ENCODE peak calls at places on chromosomes 3 and 15, in five cellular contexts. Y is psoas muscle, F is esophagus squamous epithelium, E is MM.1S, O is mucosa of descending colon. M is an unnamed sample.

GRCh38 chr15:58147151-58147550 is 9.0 kb downstream of the AQP9 start:
- DNase-seq in F (no peak), Y (no peak), O (no peak), E (no peak), M (no peak)

GRCh38 chr3:185823280-185824044 is 1.4 kb downstream of the IGF2BP2 start:
- DNase-seq in E (peak; percentile 52), O (peak; percentile 69), F (no peak), Y (peak; percentile 22), M (peak; percentile 76)

GRCh38 chr3:190306513-190307163 is 15.6 kb downstream of the CLDN1 start:
- DNase-seq in E (no peak), Y (peak; percentile 12), O (no peak), F (no peak), M (no peak)

GRCh38 chr3:52873433-52874159 is 23.8 kb downstream of the STIMATE start:
- DNase-seq in Y (no peak), E (no peak), O (no peak), F (no peak), M (no peak)

GRCh38 chr15:78574944-78575343 is 9.6 kb downstream of the CHRNA5 start:
- DNase-seq in F (no peak), E (no peak), Y (no peak), O (no peak), M (no peak)

GRCh38 chr3:184965639-184966430 is 153.9 kb downstream of the VPS8 start:
- DNase-seq in F (no peak), E (no peak), O (no peak), Y (no peak), M (no peak)

GRCh38 chr3:195751584-195751983 is 30.8 kb downstream of the MUC20 start:
- DNase-seq in O (no peak), F (no peak), Y (no peak), E (no peak), M (no peak)

GRCh38 chr3:16383864-16384263 is 118.9 kb downstream of the OXNAD1 start:
- DNase-seq in E (no peak), Y (no peak), O (no peak), F (no peak), M (no peak)

GRCh38 chr15:22851513-22851912 is 13.0 kb downstream of the NIPA2 start:
- DNase-seq in F (no peak), E (no peak), O (no peak), Y (no peak), M (no peak)

GRCh38 chr3:14124223-14124614 is 451 bp downstream of the CHCHD4 start:
- DNase-seq in O (peak; percentile 81), E (peak; percentile 84), F (no peak), Y (peak; percentile 71), M (peak; percentile 82)

GRCh38 chr3:83567935-83568334 is 1390.9 kb upstream of the CADM2 start:
- DNase-seq in Y (no peak), O (no peak), E (no peak), F (no peak), M (no peak)

GRCh38 chr3:38029400-38030125 is at the start of gene PLCD1:
- DNase-seq in Y (peak; percentile 81), O (peak; percentile 85), E (no peak), F (no peak), M (peak; percentile 85)

GRCh38 chr3:159786489-159787181 is 202.0 kb upstream of the IL12A start:
- DNase-seq in F (no peak), E (no peak), O (no peak), Y (no peak), M (no peak)

GRCh38 chr15:57680021-57680420 is 26.5 kb upstream of the POLR2M start:
- DNase-seq in O (no peak), F (no peak), Y (no peak), E (no peak), M (no peak)

GRCh38 chr3:136621628-136622027 is 130.6 kb downstream of the STAG1 start:
- DNase-seq in F (no peak), O (no peak), Y (no peak), E (no peak), M (no peak)

GRCh38 chr15:77419050-77419835 is 661 bp downstream of the PEAK1 start:
- DNase-seq in E (peak; percentile 34), O (peak; percentile 73), F (no peak), Y (peak; percentile 54), M (peak; percentile 60)

GRCh38 chr3:2352134-2352762 is 253.6 kb downstream of the CNTN4 start:
- DNase-seq in F (no peak), Y (no peak), O (no peak), E (no peak), M (peak; percentile 55)

GRCh38 chr3:171834461-171834801 is 8.7 kb upstream of the TMEM212 start:
- DNase-seq in Y (no peak), E (no peak), F (no peak), O (no peak), M (no peak)

GRCh38 chr15:68629519-68630204 is 50.9 kb downstream of the CORO2B start:
- DNase-seq in F (no peak), E (no peak), Y (no peak), O (no peak), M (no peak)

GRCh38 chr15:40633178-40633577 is 39.1 kb downstream of the KNL1 start:
- DNase-seq in F (no peak), O (no peak), E (no peak), Y (no peak), M (no peak)

GRCh38 chr3:161372321-161373260 is 1.3 kb upstream of the SPTSSB start:
- DNase-seq in Y (no peak), O (peak; percentile 47), F (no peak), E (no peak), M (peak; percentile 25)

GRCh38 chr15:79060175-79060574 is 30.4 kb downstream of the RASGRF1 start:
- DNase-seq in Y (no peak), F (no peak), O (no peak), E (no peak), M (no peak)

GRCh38 chr3:19702416-19703078 is 231.5 kb downstream of the EFHB start:
- DNase-seq in Y (no peak), O (peak; percentile 42), F (no peak), E (no peak), M (no peak)

GRCh38 chr15:80906159-80906775 is 83.4 kb downstream of the MESD start:
- DNase-seq in F (no peak), O (no peak), E (no peak), Y (peak; percentile 47), M (no peak)

GRCh38 chr3:32392530-32393302 is 1.1 kb downstream of the CMTM7 start:
- DNase-seq in F (no peak), Y (peak; percentile 49), O (no peak), E (no peak), M (peak; percentile 71)

GRCh38 chr3:129845956-129846355 is 47.6 kb downstream of the TMCC1 start:
- DNase-seq in F (no peak), Y (no peak), O (no peak), E (no peak), M (no peak)
- H3K4me3 ChIP-seq in F (no peak overlapping the region), Y (no peak overlapping the region), O (no peak overlapping the region), E (no peak overlapping the region), M (no peak overlapping the region)

GRCh38 chr3:138673641-138674040 is 65.1 kb downstream of the FAIM start:
- DNase-seq in O (no peak), E (no peak), Y (no peak), F (no peak), M (no peak)

GRCh38 chr3:138670409-138670808 is 61.8 kb downstream of the FAIM start:
- DNase-seq in O (no peak), E (no peak), Y (no peak), F (no peak), M (no peak)

DNA sequence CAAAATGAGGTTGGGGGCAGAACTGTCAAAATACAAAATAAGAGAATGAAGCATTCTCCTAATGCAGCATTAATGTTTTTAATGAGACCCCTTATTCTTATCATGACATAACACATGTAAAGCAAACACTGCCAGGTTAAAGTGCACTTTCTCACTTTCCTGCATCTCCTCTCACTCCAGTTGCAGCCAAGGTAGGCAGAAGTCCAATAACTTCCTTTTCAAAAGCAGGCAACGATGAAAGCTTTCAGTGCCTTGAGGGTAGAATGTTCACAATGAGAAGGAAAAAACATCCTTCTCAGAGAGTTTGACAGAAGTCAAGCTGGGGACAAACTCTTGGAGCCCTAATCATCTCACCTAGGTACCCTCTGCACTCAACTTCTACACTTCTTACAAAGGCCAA is 59.5 kb downstream of the FAIM start:
- DNase-seq in F (no peak), Y (no peak), E (no peak), O (no peak), M (no peak)
- H3K36me3 ChIP-seq in F (no peaks in the 10 kb centered on the region), Y (peaks cover 4% of the 10 kb centered on the region), E (no peaks in the 10 kb centered on the region), O (peaks cover 10% of the 10 kb centered on the region), M (peaks cover 17% of the 10 kb centered on the region)

GRCh38 chr3:119808843-119809242 is 26.9 kb downstream of the NR1I2 start:
- DNase-seq in O (no peak), F (no peak), E (no peak), Y (no peak), M (no peak)

GRCh38 chr3:119810018-119810435 is 28.1 kb downstream of the NR1I2 start:
- DNase-seq in F (peak; percentile 10), E (peak; percentile 27), O (no peak), Y (peak; percentile 37), M (peak; percentile 34)

GRCh38 chr3:119812491-119813058 is 30.7 kb downstream of the NR1I2 start:
- DNase-seq in O (no peak), E (no peak), F (no peak), Y (no peak), M (peak; percentile 50)

GRCh38 chr3:119809249-119810017 is 27.5 kb downstream of the NR1I2 start:
- DNase-seq in E (no peak), F (no peak), Y (no peak), O (no peak), M (no peak)

DNA sequence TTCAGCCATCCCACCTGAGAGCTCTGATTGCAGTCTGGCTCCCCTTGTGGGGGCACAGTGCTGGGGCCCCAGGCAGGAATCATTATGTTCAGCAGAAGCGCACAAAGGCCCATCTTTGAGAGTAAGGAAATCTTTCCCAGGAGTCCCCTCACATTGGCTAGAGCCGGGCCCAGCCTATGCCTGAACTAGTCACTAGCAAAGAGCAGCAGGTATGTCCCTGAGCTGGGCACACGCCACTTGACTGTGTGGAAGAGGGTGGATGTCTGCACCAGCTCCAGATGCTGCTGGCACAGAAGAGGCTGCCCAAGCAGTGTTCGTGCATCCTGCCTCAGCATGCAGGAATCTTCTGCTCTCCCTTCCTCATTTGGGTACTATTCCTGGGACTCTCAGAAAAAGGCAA is 26.3 kb downstream of the NR1I2 start:
- DNase-seq in O (no peak), F (no peak), E (no peak), Y (no peak), M (no peak)
- TF ChIP-seq CTCF in O (no peak), F (no peak), E (no peak), Y (no peak), M (no peak)

GRCh38 chr3:49121244-49121671 is 635 bp upstream of the USP19 start:
- DNase-seq in E (no peak), O (no peak), F (no peak), Y (no peak), M (no peak)
- H3K4me3 ChIP-seq in E (peak overlapping the region; percentile 92), O (no peak overlapping the region), F (peak overlapping the region; percentile 95), Y (peak overlapping the region; percentile 98), M (peak overlapping the region; percentile 91)

GRCh38 chr3:4647411-4647810 is 154.3 kb downstream of the ITPR1 start:
- DNase-seq in E (no peak), F (no peak), O (no peak), Y (no peak), M (no peak)
- H3K36me3 ChIP-seq in E (no peaks in the 10 kb centered on the region), F (no peaks in the 10 kb centered on the region), O (no peaks in the 10 kb centered on the region), Y (no peaks in the 10 kb centered on the region), M (no peaks in the 10 kb centered on the region)